ENCODE peak calls at places on chromosome 10, in six cellular contexts. One of them, this sample, is unnamed.

GRCh38 chr10:119461380-119461779 is 81.1 kb downstream of the RGS10 start:
- DNase-seq in ovary: no peak
- DNase-seq in CD8-positive, alpha-beta T cell: no peak
- DNase-seq in tibial artery: no peak
- DNase-seq in CD4-positive, CD25-positive, alpha-beta regulatory T cell: no peak
- DNase-seq in heart left ventricle: peak; percentile 18
- DNase-seq in this sample: no peak

GRCh38 chr10:24579448-24579847 is 144.2 kb downstream of the ARHGAP21 start:
- DNase-seq in CD4-positive, CD25-positive, alpha-beta regulatory T cell: no peak
- DNase-seq in heart left ventricle: no peak
- DNase-seq in CD8-positive, alpha-beta T cell: no peak
- DNase-seq in ovary: no peak
- DNase-seq in tibial artery: no peak
- DNase-seq in this sample: no peak

GRCh38 chr10:111593578-111593977 is 516.7 kb downstream of the ADRA2A start:
- DNase-seq in CD8-positive, alpha-beta T cell: no peak
- DNase-seq in tibial artery: no peak
- DNase-seq in CD4-positive, CD25-positive, alpha-beta regulatory T cell: no peak
- DNase-seq in heart left ventricle: no peak
- DNase-seq in ovary: no peak
- DNase-seq in this sample: no peak

GRCh38 chr10:33869089-33869488 is 534.6 kb upstream of the NRP1 start:
- DNase-seq in CD8-positive, alpha-beta T cell: no peak
- DNase-seq in tibial artery: no peak
- DNase-seq in ovary: no peak
- DNase-seq in heart left ventricle: no peak
- DNase-seq in CD4-positive, CD25-positive, alpha-beta regulatory T cell: no peak
- DNase-seq in this sample: no peak

GRCh38 chr10:20768849-20769248 is 128.3 kb downstream of the NEBL start:
- DNase-seq in CD8-positive, alpha-beta T cell: no peak
- DNase-seq in tibial artery: no peak
- DNase-seq in ovary: no peak
- DNase-seq in CD4-positive, CD25-positive, alpha-beta regulatory T cell: no peak
- DNase-seq in heart left ventricle: no peak
- DNase-seq in this sample: no peak

GRCh38 chr10:103648231-103648950 is 154.9 kb downstream of the NEURL1 start:
- DNase-seq in tibial artery: peak; percentile 46
- DNase-seq in ovary: no peak
- DNase-seq in heart left ventricle: no peak
- DNase-seq in CD4-positive, CD25-positive, alpha-beta regulatory T cell: no peak
- DNase-seq in CD8-positive, alpha-beta T cell: no peak
- DNase-seq in this sample: no peak

GRCh38 chr10:52864459-52865106 is 92.0 kb upstream of the MBL2 start:
- DNase-seq in tibial artery: no peak
- DNase-seq in CD4-positive, CD25-positive, alpha-beta regulatory T cell: no peak
- DNase-seq in heart left ventricle: peak; percentile 76
- DNase-seq in ovary: no peak
- DNase-seq in CD8-positive, alpha-beta T cell: no peak
- DNase-seq in this sample: no peak

GRCh38 chr10:86899670-86900276 is 57.6 kb downstream of the MMRN2 start:
- DNase-seq in CD8-positive, alpha-beta T cell: no peak
- DNase-seq in ovary: peak; percentile 79
- DNase-seq in CD4-positive, CD25-positive, alpha-beta regulatory T cell: peak; percentile 34
- DNase-seq in tibial artery: peak; percentile 69
- DNase-seq in heart left ventricle: peak; percentile 54
- DNase-seq in this sample: no peak

GRCh38 chr10:126212653-126213052 is 175.6 kb downstream of the ADAM12 start:
- DNase-seq in CD8-positive, alpha-beta T cell: no peak
- DNase-seq in CD4-positive, CD25-positive, alpha-beta regulatory T cell: no peak
- DNase-seq in heart left ventricle: no peak
- DNase-seq in ovary: no peak
- DNase-seq in tibial artery: no peak
- DNase-seq in this sample: no peak

GRCh38 chr10:11042375-11042774 is 24.7 kb downstream of the CELF2 start:
- DNase-seq in ovary: no peak
- DNase-seq in tibial artery: no peak
- DNase-seq in CD8-positive, alpha-beta T cell: no peak
- DNase-seq in CD4-positive, CD25-positive, alpha-beta regulatory T cell: no peak
- DNase-seq in heart left ventricle: no peak
- DNase-seq in this sample: no peak

GRCh38 chr10:12455774-12456173 is 106.4 kb downstream of the CAMK1D start:
- DNase-seq in tibial artery: no peak
- DNase-seq in CD8-positive, alpha-beta T cell: no peak
- DNase-seq in heart left ventricle: no peak
- DNase-seq in CD4-positive, CD25-positive, alpha-beta regulatory T cell: no peak
- DNase-seq in ovary: no peak
- DNase-seq in this sample: no peak

GRCh38 chr10:29804025-29804852 is 169.5 kb upstream of the SVIL start:
- DNase-seq in tibial artery: peak; percentile 76
- DNase-seq in heart left ventricle: no peak
- DNase-seq in ovary: no peak
- DNase-seq in CD4-positive, CD25-positive, alpha-beta regulatory T cell: no peak
- DNase-seq in CD8-positive, alpha-beta T cell: no peak
- DNase-seq in this sample: no peak

GRCh38 chr10:112230325-112230988 is 46.9 kb upstream of the GPAM start:
- DNase-seq in heart left ventricle: no peak
- DNase-seq in CD4-positive, CD25-positive, alpha-beta regulatory T cell: no peak
- DNase-seq in tibial artery: no peak
- DNase-seq in CD8-positive, alpha-beta T cell: no peak
- DNase-seq in ovary: no peak
- DNase-seq in this sample: no peak

GRCh38 chr10:26859241-26860025 is 1.3 kb downstream of the ABI1 start:
- DNase-seq in heart left ventricle: no peak
- DNase-seq in ovary: no peak
- DNase-seq in CD8-positive, alpha-beta T cell: no peak
- DNase-seq in CD4-positive, CD25-positive, alpha-beta regulatory T cell: peak; percentile 9
- DNase-seq in tibial artery: no peak
- DNase-seq in this sample: no peak

GRCh38 chr10:51896849-51897248 is 197.5 kb upstream of the CSTF2T start:
- DNase-seq in ovary: no peak
- DNase-seq in CD4-positive, CD25-positive, alpha-beta regulatory T cell: no peak
- DNase-seq in tibial artery: no peak
- DNase-seq in CD8-positive, alpha-beta T cell: no peak
- DNase-seq in heart left ventricle: no peak
- DNase-seq in this sample: no peak

GRCh38 chr10:1034758-1035157 is 9.1 kb upstream of the IDI2 start:
- DNase-seq in ovary: no peak
- DNase-seq in CD4-positive, CD25-positive, alpha-beta regulatory T cell: no peak
- DNase-seq in heart left ventricle: no peak
- DNase-seq in tibial artery: no peak
- DNase-seq in CD8-positive, alpha-beta T cell: no peak
- DNase-seq in this sample: no peak

GRCh38 chr10:87862644-87863101 is 660 bp downstream of the KLLN start:
- DNase-seq in CD8-positive, alpha-beta T cell: no peak
- DNase-seq in heart left ventricle: no peak
- DNase-seq in ovary: no peak
- DNase-seq in CD4-positive, CD25-positive, alpha-beta regulatory T cell: no peak
- DNase-seq in tibial artery: no peak
- DNase-seq in this sample: no peak

GRCh38 chr10:12502526-12503274 is 153.4 kb downstream of the CAMK1D start:
- DNase-seq in ovary: no peak
- DNase-seq in CD8-positive, alpha-beta T cell: no peak
- DNase-seq in CD4-positive, CD25-positive, alpha-beta regulatory T cell: no peak
- DNase-seq in tibial artery: no peak
- DNase-seq in heart left ventricle: no peak
- DNase-seq in this sample: peak; percentile 57

GRCh38 chr10:34299105-34299611 is 515.9 kb downstream of the PARD3 start:
- DNase-seq in ovary: no peak
- DNase-seq in tibial artery: no peak
- DNase-seq in CD4-positive, CD25-positive, alpha-beta regulatory T cell: no peak
- DNase-seq in heart left ventricle: no peak
- DNase-seq in CD8-positive, alpha-beta T cell: no peak
- DNase-seq in this sample: no peak

GRCh38 chr10:97028126-97028831 is 157.5 kb downstream of the SLIT1 start:
- DNase-seq in heart left ventricle: no peak
- DNase-seq in CD8-positive, alpha-beta T cell: no peak
- DNase-seq in ovary: no peak
- DNase-seq in CD4-positive, CD25-positive, alpha-beta regulatory T cell: no peak
- DNase-seq in tibial artery: no peak
- DNase-seq in this sample: no peak

GRCh38 chr10:90947025-90947960 is 26.4 kb upstream of the ANKRD1 start:
- DNase-seq in heart left ventricle: no peak
- DNase-seq in tibial artery: no peak
- DNase-seq in CD4-positive, CD25-positive, alpha-beta regulatory T cell: no peak
- DNase-seq in CD8-positive, alpha-beta T cell: no peak
- DNase-seq in ovary: no peak
- DNase-seq in this sample: no peak

GRCh38 chr10:34743804-34744203 is 71.3 kb downstream of the PARD3 start:
- DNase-seq in CD4-positive, CD25-positive, alpha-beta regulatory T cell: no peak
- DNase-seq in CD8-positive, alpha-beta T cell: no peak
- DNase-seq in ovary: no peak
- DNase-seq in tibial artery: peak; percentile 29
- DNase-seq in heart left ventricle: peak; percentile 80
- DNase-seq in this sample: peak; percentile 73

GRCh38 chr10:73494213-73494612 is 1.6 kb downstream of the PPP3CB start:
- DNase-seq in CD4-positive, CD25-positive, alpha-beta regulatory T cell: no peak
- DNase-seq in CD8-positive, alpha-beta T cell: no peak
- DNase-seq in tibial artery: no peak
- DNase-seq in heart left ventricle: no peak
- DNase-seq in ovary: no peak
- DNase-seq in this sample: no peak

GRCh38 chr10:73495226-73495883 is 469 bp downstream of the PPP3CB start:
- DNase-seq in ovary: peak; percentile 74
- DNase-seq in CD8-positive, alpha-beta T cell: peak; percentile 94
- DNase-seq in CD4-positive, CD25-positive, alpha-beta regulatory T cell: peak; percentile 90
- DNase-seq in heart left ventricle: peak; percentile 93
- DNase-seq in tibial artery: peak; percentile 86
- DNase-seq in this sample: peak; percentile 94

GRCh38 chr10:73495884-73496674 is at the start of gene PPP3CB:
- DNase-seq in CD8-positive, alpha-beta T cell: peak; percentile 93
- DNase-seq in tibial artery: peak; percentile 92
- DNase-seq in CD4-positive, CD25-positive, alpha-beta regulatory T cell: peak; percentile 85
- DNase-seq in heart left ventricle: peak; percentile 94
- DNase-seq in ovary: peak; percentile 87
- DNase-seq in this sample: peak; percentile 94

GRCh38 chr10:73494877-73495225 is 973 bp downstream of the PPP3CB start:
- DNase-seq in CD8-positive, alpha-beta T cell: no peak
- DNase-seq in tibial artery: no peak
- DNase-seq in ovary: no peak
- DNase-seq in heart left ventricle: no peak
- DNase-seq in CD4-positive, CD25-positive, alpha-beta regulatory T cell: no peak
- DNase-seq in this sample: no peak

DNA sequence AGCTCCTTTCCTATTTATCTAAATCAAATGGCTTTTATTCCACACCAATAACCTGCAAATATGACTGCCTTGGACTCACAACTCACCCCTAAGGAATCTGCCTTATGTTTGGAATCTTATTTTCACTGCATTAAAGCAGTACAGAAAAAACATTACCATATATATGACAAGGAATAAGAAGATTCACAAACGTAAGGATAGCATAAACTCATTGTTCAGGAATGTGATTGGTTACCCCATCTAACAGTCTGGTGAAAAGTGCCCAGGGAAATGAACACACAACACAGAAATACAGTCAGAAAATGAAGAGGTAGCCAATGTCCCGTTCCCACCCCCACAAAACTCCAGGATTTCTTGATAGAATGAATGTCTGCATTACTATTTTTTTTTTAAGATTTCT is 2.0 kb downstream of the PPP3CB start:
- DNase-seq in heart left ventricle: no peak
- DNase-seq in CD4-positive, CD25-positive, alpha-beta regulatory T cell: no peak
- DNase-seq in ovary: no peak
- DNase-seq in CD8-positive, alpha-beta T cell: no peak
- DNase-seq in tibial artery: no peak
- DNase-seq in this sample: no peak
- H3K4me3 ChIP-seq in heart left ventricle: no peak overlapping the region
- H3K4me3 ChIP-seq in CD4-positive, CD25-positive, alpha-beta regulatory T cell: peak overlapping the region; percentile 90
- H3K4me3 ChIP-seq in ovary: no peak overlapping the region
- H3K4me3 ChIP-seq in CD8-positive, alpha-beta T cell: no peak overlapping the region
- H3K4me3 ChIP-seq in tibial artery: peak overlapping the region; percentile 68
- H3K4me3 ChIP-seq in this sample: no peak overlapping the region

GRCh38 chr10:95794195-95794594 is 38.2 kb downstream of the ENTPD1 start:
- DNase-seq in tibial artery: no peak
- DNase-seq in CD8-positive, alpha-beta T cell: no peak
- DNase-seq in CD4-positive, CD25-positive, alpha-beta regulatory T cell: no peak
- DNase-seq in ovary: no peak
- DNase-seq in heart left ventricle: no peak
- DNase-seq in this sample: no peak

GRCh38 chr10:95791425-95791979 is 35.5 kb downstream of the ENTPD1 start:
- DNase-seq in ovary: no peak
- DNase-seq in tibial artery: no peak
- DNase-seq in CD8-positive, alpha-beta T cell: no peak
- DNase-seq in heart left ventricle: no peak
- DNase-seq in CD4-positive, CD25-positive, alpha-beta regulatory T cell: no peak
- DNase-seq in this sample: no peak

GRCh38 chr10:95792874-95793285 is 36.9 kb downstream of the ENTPD1 start:
- DNase-seq in heart left ventricle: no peak
- DNase-seq in CD8-positive, alpha-beta T cell: no peak
- DNase-seq in CD4-positive, CD25-positive, alpha-beta regulatory T cell: no peak
- DNase-seq in tibial artery: peak; percentile 29
- DNase-seq in ovary: no peak
- DNase-seq in this sample: no peak

GRCh38 chr10:95792211-95792780 is 36.3 kb downstream of the ENTPD1 start:
- DNase-seq in tibial artery: no peak
- DNase-seq in CD4-positive, CD25-positive, alpha-beta regulatory T cell: no peak
- DNase-seq in CD8-positive, alpha-beta T cell: no peak
- DNase-seq in ovary: no peak
- DNase-seq in heart left ventricle: no peak
- DNase-seq in this sample: no peak

GRCh38 chr10:95793401-95794045 is 37.6 kb downstream of the ENTPD1 start:
- DNase-seq in heart left ventricle: peak; percentile 37
- DNase-seq in ovary: no peak
- DNase-seq in CD4-positive, CD25-positive, alpha-beta regulatory T cell: no peak
- DNase-seq in CD8-positive, alpha-beta T cell: no peak
- DNase-seq in tibial artery: peak; percentile 54
- DNase-seq in this sample: no peak
- H3K4me1 ChIP-seq in heart left ventricle: peaks cover 28% of the 10 kb centered on the region
- H3K4me1 ChIP-seq in ovary: no peaks in the 10 kb centered on the region
- H3K4me1 ChIP-seq in CD4-positive, CD25-positive, alpha-beta regulatory T cell: peaks cover 30% of the 10 kb centered on the region
- H3K4me1 ChIP-seq in CD8-positive, alpha-beta T cell: no peaks in the 10 kb centered on the region
- H3K4me1 ChIP-seq in tibial artery: peaks cover 91% of the 10 kb centered on the region
- H3K4me1 ChIP-seq in this sample: peaks cover 16% of the 10 kb centered on the region

GRCh38 chr10:4130685-4131084 is 345.7 kb upstream of the KLF6 start:
- DNase-seq in CD8-positive, alpha-beta T cell: no peak
- DNase-seq in heart left ventricle: no peak
- DNase-seq in CD4-positive, CD25-positive, alpha-beta regulatory T cell: no peak
- DNase-seq in ovary: no peak
- DNase-seq in tibial artery: no peak
- DNase-seq in this sample: no peak
- H3K27ac ChIP-seq in CD8-positive, alpha-beta T cell: no peak overlapping the region
- H3K27ac ChIP-seq in heart left ventricle: peak overlapping the region; percentile 66
- H3K27ac ChIP-seq in CD4-positive, CD25-positive, alpha-beta regulatory T cell: no peak overlapping the region
- H3K27ac ChIP-seq in ovary: no peak overlapping the region
- H3K27ac ChIP-seq in tibial artery: peak overlapping the region; percentile 1
- H3K27ac ChIP-seq in this sample: no peak overlapping the region

DNA sequence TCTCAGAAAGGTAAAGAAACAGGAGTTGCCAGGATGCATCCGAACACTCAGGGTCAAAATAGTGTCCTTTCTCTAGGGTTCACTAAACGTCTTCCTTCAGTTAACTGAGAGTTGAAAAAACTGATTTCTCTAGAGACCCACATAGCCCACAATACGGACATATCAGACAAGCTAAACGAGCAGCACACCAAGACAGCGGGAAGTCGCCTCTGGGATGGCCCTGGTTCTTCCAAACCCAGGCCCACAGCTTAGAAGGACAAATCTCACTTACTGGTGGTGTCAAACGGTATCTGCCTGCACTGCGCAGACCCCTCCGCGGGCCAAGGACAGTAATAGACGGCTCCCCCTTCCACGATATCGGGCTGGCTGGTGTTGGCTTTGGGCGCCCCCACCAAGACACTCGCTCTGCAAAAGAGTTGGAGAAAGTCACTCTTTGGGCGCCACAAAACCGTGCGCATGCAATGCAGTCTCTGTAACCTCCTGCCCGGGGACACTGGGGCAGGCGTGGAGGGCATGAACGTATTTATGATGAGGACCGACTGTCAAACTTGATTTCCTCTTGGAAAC is 1.1 kb downstream of the ITGA8 start:
- DNase-seq in ovary: no peak
- DNase-seq in CD4-positive, CD25-positive, alpha-beta regulatory T cell: no peak
- DNase-seq in tibial artery: no peak
- DNase-seq in heart left ventricle: no peak
- DNase-seq in CD8-positive, alpha-beta T cell: no peak
- DNase-seq in this sample: no peak
- H3K4me3 ChIP-seq in ovary: peak overlapping the region; percentile 54
- H3K4me3 ChIP-seq in CD4-positive, CD25-positive, alpha-beta regulatory T cell: no peak overlapping the region
- H3K4me3 ChIP-seq in tibial artery: peak overlapping the region; percentile 97
- H3K4me3 ChIP-seq in heart left ventricle: peak overlapping the region; percentile 57
- H3K4me3 ChIP-seq in CD8-positive, alpha-beta T cell: no peak overlapping the region
- H3K4me3 ChIP-seq in this sample: peak overlapping the region; percentile 95

This sample was measured in aorta.